ENCODE peak calls at places on chromosomes 7 and 10, in four cellular contexts. L is effector CD4-positive, alpha-beta T cell; I is midbrain; X is GM23248. O is an unnamed sample.

GRCh38 chr10:58755688-58756087 is 243.0 kb downstream of the BICC1 start:
- DNase-seq in X (peak), L (no peak), I (no peak), O (no peak)

GRCh38 chr7:86209036-86209435 is 434.7 kb upstream of the GRM3 start:
- DNase-seq in I (no peak), X (no peak), L (no peak), O (no peak)

GRCh38 chr7:130131191-130131834 is 61.0 kb downstream of the KLHDC10 start:
- DNase-seq in L (no peak), X (no peak), I (no peak), O (no peak)

GRCh38 chr10:8254350-8254749 is 199.9 kb downstream of the GATA3 start:
- DNase-seq in I (no peak), L (no peak), X (no peak), O (no peak)

GRCh38 chr7:13946181-13946580 is 43.3 kb downstream of the ETV1 start:
- DNase-seq in I (no peak), L (no peak), X (peak), O (no peak)

GRCh38 chr7:92875719-92876118 is 39.3 kb upstream of the CDK6 start:
- DNase-seq in X (peak), L (no peak), I (no peak), O (no peak)

GRCh38 chr10:130913844-130914243 is 397.7 kb downstream of the TCERG1L start:
- DNase-seq in I (no peak), X (no peak), L (no peak), O (no peak)

GRCh38 chr10:120432209-120432608 is 24.8 kb upstream of the PLPP4 start:
- DNase-seq in X (no peak), I (no peak), L (no peak), O (no peak)

GRCh38 chr10:97882142-97883091 is 32.8 kb downstream of the GOLGA7B start:
- DNase-seq in L (no peak), I (no peak), X (peak), O (no peak)

GRCh38 chr10:76411719-76412435 is 980.5 kb downstream of the LRMDA start:
- DNase-seq in X (peak), L (no peak), I (no peak), O (no peak)

GRCh38 chr10:70145666-70146488 is 623 bp downstream of the TYSND1 start:
- DNase-seq in L (peak), I (peak), X (peak), O (peak)

GRCh38 chr10:988667-989545 is 672 bp downstream of the GTPBP4 start:
- DNase-seq in I (no peak), L (no peak), X (peak), O (no peak)

GRCh38 chr10:92640110-92640509 is 47.2 kb downstream of the KIF11 start:
- DNase-seq in X (peak), L (no peak), I (no peak), O (no peak)

GRCh38 chr10:125263551-125263950 is 103.2 kb upstream of the CTBP2 start:
- DNase-seq in L (no peak), X (peak), I (no peak), O (no peak)

GRCh38 chr7:27822245-27822644 is 82.3 kb downstream of the TAX1BP1 start:
- DNase-seq in L (no peak), X (no peak), I (no peak), O (no peak)

GRCh38 chr10:84537447-84537931 is 209.1 kb downstream of the CCSER2 start:
- DNase-seq in I (peak), L (no peak), X (peak), O (peak)

GRCh38 chr7:116583653-116584052 is 58.8 kb downstream of the CAV1 start:
- DNase-seq in I (no peak), X (peak), L (no peak), O (no peak)

GRCh38 chr10:122984708-122985107 is 4.5 kb downstream of the PSTK start:
- DNase-seq in X (no peak), L (no peak), I (no peak), O (no peak)

GRCh38 chr7:22485189-22485588 is 14.8 kb downstream of the STEAP1B start:
- DNase-seq in X (peak), I (no peak), L (no peak), O (no peak)

GRCh38 chr7:170551-171363 is 21.6 kb upstream of the FAM20C start:
- DNase-seq in I (no peak), L (no peak), X (no peak), O (no peak)

GRCh38 chr7:34430456-34430855 is 227.6 kb upstream of the NPSR1 start:
- DNase-seq in I (no peak), X (peak), L (no peak), O (no peak)

GRCh38 chr10:31101123-31101522 is 69.5 kb upstream of the ZNF438 start:
- DNase-seq in I (no peak), L (no peak), X (peak), O (no peak)

GRCh38 chr10:46328853-46329689 is 42.3 kb downstream of the ANTXRL start:
- DNase-seq in L (no peak), X (no peak), I (peak), O (peak)

GRCh38 chr7:77434570-77434969 is 18.4 kb upstream of the GSAP start:
- DNase-seq in I (no peak), X (no peak), L (no peak), O (no peak)

GRCh38 chr10:96271017-96271815 is at the start of gene BLNK:
- DNase-seq in I (peak), L (no peak), X (peak), O (peak)

GRCh38 chr10:4384254-4384653 is 441.8 kb upstream of the AKR1E2 start:
- DNase-seq in I (no peak), L (no peak), X (peak), O (no peak)

GRCh38 chr10:48209246-48209645 is 65.2 kb downstream of the FRMPD2 start:
- DNase-seq in L (no peak), I (no peak), X (no peak), O (no peak)

GRCh38 chr7:30842542-30843451 is 68.9 kb upstream of the AQP1 start:
- DNase-seq in I (peak), L (no peak), X (peak), O (no peak)

GRCh38 chr7:73885433-73885974 is 24.5 kb downstream of the TMEM270 start:
- DNase-seq in I (no peak), L (no peak), X (no peak), O (no peak)

GRCh38 chr7:491292-491957 is 28.2 kb downstream of the PDGFA start:
- DNase-seq in I (no peak), X (no peak), L (no peak), O (no peak)

GRCh38 chr10:124588736-124589451 is 127.3 kb downstream of the LHPP start:
- DNase-seq in X (peak), L (no peak), I (peak), O (peak)

GRCh38 chr7:130875265-130875741 is 141.3 kb upstream of the KLF14 start:
- DNase-seq in X (peak), I (peak), L (peak), O (no peak)

GRCh38 chr7:514651-515598 is 4.7 kb downstream of the PDGFA start:
- DNase-seq in X (no peak), L (no peak), I (peak), O (peak)